ENCODE peak calls at places on chromosomes 5 and 9, in eight cellular contexts. N is uterus, V is body of pancreas, J is transverse colon, W is IMR-90, Y is spleen, O is lower leg skin, I is tibial nerve. M is an unnamed sample.

GRCh38 chr5:168409601-168410458 is 76.4 kb upstream of the RARS1 start:
- DNase-seq in N (no peak), V (no peak), J (no peak), W (peak), Y (peak), O (no peak), I (no peak), M (no peak)

GRCh38 chr9:19934301-19934868 is 145.5 kb upstream of the SLC24A2 start:
- DNase-seq in N (no peak), V (peak), J (peak), W (peak), Y (no peak), O (no peak), I (peak), M (no peak)

GRCh38 chr5:80503641-80504040 is 15.7 kb downstream of the FAM151B start:
- DNase-seq in N (no peak), V (no peak), J (no peak), W (no peak), Y (no peak), O (no peak), I (no peak), M (no peak)

GRCh38 chr5:145495741-145496140 is 339.4 kb downstream of the PRELID2 start:
- DNase-seq in N (no peak), V (peak), J (no peak), W (peak), Y (no peak), O (no peak), I (no peak), M (no peak)

GRCh38 chr5:139638736-139639618 is 9.2 kb upstream of the CXXC5 start:
- DNase-seq in N (no peak), V (no peak), J (peak), W (no peak), Y (peak), O (peak), I (no peak), M (no peak)

GRCh38 chr9:109793921-109794320 is 13.9 kb downstream of the PALM2AKAP2 start:
- DNase-seq in N (no peak), V (no peak), J (no peak), W (no peak), Y (no peak), O (no peak), I (no peak), M (no peak)

GRCh38 chr9:133992780-133993634 is 883 bp upstream of the VAV2 start:
- DNase-seq in N (peak), V (peak), J (peak), W (peak), Y (peak), O (peak), I (peak), M (peak)

GRCh38 chr5:21661129-21661528 is 1192.0 kb downstream of the CDH12 start:
- DNase-seq in N (no peak), V (no peak), J (no peak), W (peak), Y (no peak), O (no peak), I (no peak), M (no peak)

GRCh38 chr5:87154191-87154590 is 113.5 kb upstream of the RASA1 start:
- DNase-seq in N (no peak), V (no peak), J (no peak), W (no peak), Y (no peak), O (no peak), I (no peak), M (no peak)

GRCh38 chr9:116452227-116452626 is 234.9 kb upstream of the TRIM32 start:
- DNase-seq in N (no peak), V (no peak), J (no peak), W (no peak), Y (no peak), O (no peak), I (no peak), M (no peak)

GRCh38 chr9:111812337-111812736 is 17.6 kb upstream of the SHOC1 start:
- DNase-seq in N (no peak), V (no peak), J (no peak), W (no peak), Y (no peak), O (no peak), I (no peak), M (no peak)

GRCh38 chr9:10268500-10269485 is 344.0 kb downstream of the PTPRD start:
- DNase-seq in N (no peak), V (peak), J (no peak), W (peak), Y (no peak), O (no peak), I (no peak), M (no peak)

GRCh38 chr5:4700082-4700481 is 440.0 kb upstream of the ADAMTS16 start:
- DNase-seq in N (no peak), V (peak), J (no peak), W (no peak), Y (no peak), O (peak), I (peak), M (peak)

GRCh38 chr5:60339691-60340191 is 360.2 kb downstream of the DEPDC1B start:
- DNase-seq in N (peak), V (no peak), J (no peak), W (no peak), Y (no peak), O (peak), I (no peak), M (no peak)

GRCh38 chr9:37437010-37437409 is 14.5 kb downstream of the GRHPR start:
- DNase-seq in N (no peak), V (no peak), J (no peak), W (no peak), Y (no peak), O (no peak), I (no peak), M (no peak)
- TF ChIP-seq POLR2A in N (no peak), V (no peak), J (no peak), W (no peak), Y (no peak), O (no peak), I (no peak), M (no peak)

DNA sequence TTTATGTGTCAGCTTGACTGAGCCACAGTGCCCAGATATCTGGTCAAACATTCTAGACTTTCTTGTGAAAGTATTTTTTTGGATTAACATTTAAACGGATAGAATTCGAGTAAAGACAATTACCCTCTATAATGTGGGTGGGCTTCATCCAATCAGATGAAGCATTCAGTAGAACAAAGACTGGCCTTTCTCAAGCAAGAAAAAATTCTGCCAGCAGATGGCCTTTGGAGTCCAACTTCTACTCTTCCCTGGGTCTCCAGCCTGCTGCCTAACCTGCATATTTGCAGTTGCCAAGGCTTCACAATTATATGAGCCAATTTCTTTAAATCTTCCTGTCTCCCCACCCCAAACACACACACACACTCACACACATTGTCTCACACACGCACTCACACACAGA is 86.4 kb downstream of the MED10 start:
- DNase-seq in N (no peak), V (no peak), J (no peak), W (no peak), Y (no peak), O (no peak), I (no peak), M (no peak)
- TF ChIP-seq CTCF in N (no peak), V (peak), J (no peak), W (no peak), Y (no peak), O (no peak), I (no peak), M (no peak)

GRCh38 chr5:163504091-163504931 is 1.1 kb upstream of the MAT2B start:
- DNase-seq in N (peak), V (peak), J (peak), W (peak), Y (peak), O (peak), I (peak), M (peak)

GRCh38 chr5:163505049-163505474 is 357 bp upstream of the MAT2B start:
- DNase-seq in N (no peak), V (no peak), J (no peak), W (no peak), Y (peak), O (no peak), I (no peak), M (no peak)

GRCh38 chr5:163503106-163504090 is 2.0 kb upstream of the MAT2B start:
- DNase-seq in N (peak), V (peak), J (peak), W (peak), Y (peak), O (peak), I (no peak), M (no peak)

GRCh38 chr5:163506726-163507125 is 1.3 kb downstream of the MAT2B start:
- DNase-seq in N (no peak), V (no peak), J (no peak), W (peak), Y (no peak), O (no peak), I (no peak), M (no peak)

DNA sequence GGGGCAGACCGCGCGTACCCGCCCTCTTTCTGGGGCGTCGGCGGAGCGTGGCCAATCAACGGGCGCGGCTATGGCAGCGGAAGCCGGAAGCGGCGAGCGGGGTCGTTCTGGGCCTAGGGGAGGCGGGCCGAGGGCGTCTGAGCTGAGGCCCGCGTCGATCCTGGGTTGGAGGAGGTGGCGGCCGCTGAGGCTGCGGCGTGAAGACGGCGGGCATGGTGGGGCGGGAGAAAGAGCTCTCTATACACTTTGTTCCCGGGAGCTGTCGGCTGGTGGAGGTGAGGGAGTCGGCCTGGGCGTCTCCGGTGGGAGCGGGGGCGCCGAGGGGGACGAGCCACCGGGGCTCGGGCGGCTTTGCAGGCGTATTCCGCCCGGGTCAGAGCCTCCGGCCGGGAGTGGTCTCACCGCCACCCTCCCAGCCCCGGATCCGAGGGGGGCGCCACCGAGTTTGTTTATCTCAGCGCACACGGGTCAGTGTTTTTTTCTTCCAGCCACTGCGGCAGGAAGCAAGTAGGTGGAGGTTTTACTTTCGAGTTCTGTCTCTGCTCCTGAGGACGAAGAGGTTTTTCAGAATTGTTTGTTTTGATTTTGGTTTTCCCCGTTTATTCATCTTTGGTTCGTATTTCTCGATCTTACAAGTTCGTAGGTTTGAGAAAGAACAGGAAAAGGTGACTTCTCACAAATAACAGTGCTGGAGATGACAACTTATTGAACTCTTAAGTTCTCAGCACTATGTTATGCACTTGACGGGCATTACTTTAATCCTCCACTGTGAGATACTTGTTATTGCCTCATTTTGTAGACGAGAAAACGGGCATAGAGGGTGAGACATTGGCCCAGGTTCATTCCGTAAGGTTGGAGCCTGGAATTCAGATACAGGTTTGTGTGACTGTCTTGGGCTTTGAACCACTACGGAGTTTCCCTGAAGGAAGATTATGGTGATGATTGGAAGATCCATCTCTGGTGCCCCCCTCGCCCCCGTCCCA is at the start of gene MAT2B:
- DNase-seq in N (peak), V (peak), J (peak), W (peak), Y (peak), O (peak), I (peak), M (peak)
- TF ChIP-seq POLR2A in N (peak), V (peak), J (peak), W (peak), Y (peak), O (peak), I (peak), M (peak)

DNA sequence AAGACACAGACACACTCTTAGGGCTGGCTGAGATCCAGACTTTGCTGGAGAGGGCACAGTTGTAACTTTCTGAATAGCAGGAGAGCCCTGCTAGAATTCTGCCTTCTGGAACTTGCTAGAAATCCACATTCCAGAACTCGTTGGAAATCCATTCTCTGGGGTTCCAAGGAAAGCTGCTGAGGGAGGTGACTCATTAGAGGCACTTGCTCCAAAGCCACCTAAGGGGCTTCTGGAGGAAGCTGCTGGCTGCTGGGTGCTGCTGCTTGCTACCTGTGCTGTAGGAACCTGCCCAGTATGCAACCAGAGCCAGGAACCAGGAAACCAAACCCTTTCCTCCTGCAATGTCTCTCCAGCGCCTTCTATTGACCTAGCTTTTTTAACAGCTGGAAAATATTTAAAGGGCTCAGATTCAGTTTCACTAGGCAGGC is 4.1 kb upstream of the TLE4 start:
- DNase-seq in N (no peak), V (peak), J (no peak), W (no peak), Y (no peak), O (no peak), I (no peak), M (no peak)
- TF ChIP-seq CTCF in N (no peak), V (no peak), J (no peak), W (no peak), Y (no peak), O (no peak), I (no peak), M (no peak)

GRCh38 chr5:107744418-107745330 is 73.9 kb upstream of the EFNA5 start:
- DNase-seq in N (no peak), V (no peak), J (no peak), W (no peak), Y (no peak), O (no peak), I (no peak), M (no peak)
- TF ChIP-seq POLR2A in N (no peak), V (no peak), J (no peak), W (no peak), Y (no peak), O (no peak), I (no peak), M (no peak)

DNA sequence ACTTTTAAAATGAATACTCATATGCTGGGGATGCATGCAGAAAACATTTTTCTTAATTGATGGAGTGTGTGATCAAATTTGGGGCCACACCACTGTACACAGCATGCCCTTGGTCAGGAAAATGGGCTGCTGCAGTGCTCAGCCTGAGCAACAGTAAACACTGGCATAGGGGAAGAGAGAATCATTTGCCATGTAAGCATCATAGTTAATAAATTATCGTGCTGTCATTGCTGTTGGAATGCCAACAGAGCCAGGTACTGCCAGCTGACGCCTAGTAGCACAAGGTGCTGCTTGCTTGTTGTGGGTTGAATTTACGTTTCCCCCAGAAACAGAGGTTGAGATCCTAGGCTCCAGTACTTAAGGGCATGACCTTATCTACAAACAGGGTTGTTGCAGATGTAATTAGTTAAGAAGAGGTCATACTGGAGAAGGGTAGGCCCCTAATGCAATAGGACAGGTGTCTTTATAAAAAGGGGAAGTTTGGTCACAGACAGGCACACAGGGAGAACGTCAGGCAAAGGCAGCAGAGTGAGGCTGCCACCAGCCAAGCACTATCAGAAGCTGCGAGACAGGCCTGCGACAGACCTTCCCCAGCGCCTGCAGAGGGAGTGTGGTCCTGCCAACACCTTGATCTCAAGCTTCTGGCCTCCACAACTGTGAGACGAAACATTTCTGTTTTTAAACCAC is 25.3 kb downstream of the DAP start:
- DNase-seq in N (no peak), V (peak), J (no peak), W (no peak), Y (peak), O (no peak), I (no peak), M (no peak)
- TF ChIP-seq CTCF in N (no peak), V (peak), J (no peak), W (no peak), Y (no peak), O (no peak), I (no peak), M (no peak)

GRCh38 chr5:178465228-178465860 is 124.8 kb downstream of the COL23A1 start:
- DNase-seq in N (no peak), V (no peak), J (no peak), W (no peak), Y (no peak), O (no peak), I (no peak), M (no peak)

GRCh38 chr5:178462846-178463245 is 127.3 kb downstream of the COL23A1 start:
- DNase-seq in N (no peak), V (no peak), J (no peak), W (no peak), Y (no peak), O (peak), I (no peak), M (no peak)

GRCh38 chr5:178461426-178461730 is 128.8 kb downstream of the COL23A1 start:
- DNase-seq in N (no peak), V (no peak), J (no peak), W (no peak), Y (no peak), O (no peak), I (no peak), M (no peak)

GRCh38 chr5:178464431-178465048 is 125.7 kb downstream of the COL23A1 start:
- DNase-seq in N (no peak), V (no peak), J (no peak), W (no peak), Y (no peak), O (peak), I (no peak), M (no peak)

GRCh38 chr5:178463321-178464155 is 126.7 kb downstream of the COL23A1 start:
- DNase-seq in N (no peak), V (no peak), J (no peak), W (no peak), Y (no peak), O (peak), I (no peak), M (no peak)
- TF ChIP-seq POLR2A in N (no peak), V (no peak), J (no peak), W (no peak), Y (no peak), O (no peak), I (no peak), M (no peak)

GRCh38 chr9:36770025-36770424 is 197.3 kb downstream of the MELK start:
- DNase-seq in N (no peak), V (no peak), J (no peak), W (no peak), Y (no peak), O (no peak), I (no peak), M (no peak)
- TF ChIP-seq CTCF in N (no peak), V (no peak), J (no peak), W (no peak), Y (no peak), O (no peak), I (no peak), M (no peak)